ENCODE peak calls at places on chromosomes 2 and 18, in eight cellular contexts. One of them, this sample, is unnamed.

GRCh38 chr2:211649331-211649730 is 889.3 kb downstream of the ERBB4 start:
- DNase-seq in lung: no peak
- DNase-seq in endodermal cell: no peak
- DNase-seq in tibial artery: no peak
- DNase-seq in hepatocyte: no peak
- DNase-seq in astrocyte of the spinal cord: no peak
- DNase-seq in A549: no peak
- DNase-seq in testis: no peak
- DNase-seq in this sample: no peak

GRCh38 chr2:69381337-69381737 is 5.7 kb downstream of the GFPT1 start:
- DNase-seq in lung: no peak
- DNase-seq in endodermal cell: no peak
- DNase-seq in tibial artery: no peak
- DNase-seq in hepatocyte: no peak
- DNase-seq in astrocyte of the spinal cord: no peak
- DNase-seq in A549: no peak
- DNase-seq in testis: no peak
- DNase-seq in this sample: no peak

GRCh38 chr2:128381001-128381938 is 62.6 kb upstream of the HS6ST1 start:
- DNase-seq in lung: no peak
- DNase-seq in endodermal cell: peak
- DNase-seq in tibial artery: peak
- DNase-seq in hepatocyte: no peak
- DNase-seq in astrocyte of the spinal cord: no peak
- DNase-seq in A549: no peak
- DNase-seq in testis: peak
- DNase-seq in this sample: no peak

GRCh38 chr2:129923265-129924141 is 56.0 kb upstream of the RAB6C start:
- DNase-seq in lung: no peak
- DNase-seq in endodermal cell: peak
- DNase-seq in tibial artery: no peak
- DNase-seq in hepatocyte: peak
- DNase-seq in astrocyte of the spinal cord: peak
- DNase-seq in A549: no peak
- DNase-seq in testis: peak
- DNase-seq in this sample: no peak

GRCh38 chr18:54957295-54957694 is 2.0 kb downstream of the CCDC68 start:
- DNase-seq in lung: no peak
- DNase-seq in endodermal cell: no peak
- DNase-seq in tibial artery: no peak
- DNase-seq in hepatocyte: no peak
- DNase-seq in astrocyte of the spinal cord: peak
- DNase-seq in A549: no peak
- DNase-seq in testis: peak
- DNase-seq in this sample: no peak

GRCh38 chr2:86044045-86044444 is 61.6 kb downstream of the POLR1A start:
- DNase-seq in lung: no peak
- DNase-seq in endodermal cell: peak
- DNase-seq in tibial artery: no peak
- DNase-seq in hepatocyte: no peak
- DNase-seq in astrocyte of the spinal cord: no peak
- DNase-seq in A549: no peak
- DNase-seq in testis: no peak
- DNase-seq in this sample: no peak

GRCh38 chr2:127649684-127650040 is 3.7 kb downstream of the GPR17 start:
- DNase-seq in lung: peak
- DNase-seq in endodermal cell: peak
- DNase-seq in tibial artery: peak
- DNase-seq in hepatocyte: peak
- DNase-seq in astrocyte of the spinal cord: peak
- DNase-seq in A549: peak
- DNase-seq in testis: peak
- DNase-seq in this sample: peak

GRCh38 chr18:28995319-28995718 is 818.4 kb upstream of the CDH2 start:
- DNase-seq in lung: no peak
- DNase-seq in endodermal cell: no peak
- DNase-seq in tibial artery: no peak
- DNase-seq in hepatocyte: no peak
- DNase-seq in astrocyte of the spinal cord: no peak
- DNase-seq in A549: no peak
- DNase-seq in testis: no peak
- DNase-seq in this sample: no peak

GRCh38 chr2:136375017-136375901 is 257.3 kb upstream of the CXCR4 start:
- DNase-seq in lung: no peak
- DNase-seq in endodermal cell: peak
- DNase-seq in tibial artery: no peak
- DNase-seq in hepatocyte: no peak
- DNase-seq in astrocyte of the spinal cord: no peak
- DNase-seq in A549: no peak
- DNase-seq in testis: no peak
- DNase-seq in this sample: no peak

GRCh38 chr18:11859282-11859797 is 8.1 kb downstream of the CHMP1B start:
- DNase-seq in lung: no peak
- DNase-seq in endodermal cell: peak
- DNase-seq in tibial artery: no peak
- DNase-seq in hepatocyte: no peak
- DNase-seq in astrocyte of the spinal cord: no peak
- DNase-seq in A549: no peak
- DNase-seq in testis: no peak
- DNase-seq in this sample: no peak

GRCh38 chr2:131014141-131014540 is 79.1 kb downstream of the FAM168B start:
- DNase-seq in lung: no peak
- DNase-seq in endodermal cell: no peak
- DNase-seq in tibial artery: no peak
- DNase-seq in hepatocyte: no peak
- DNase-seq in astrocyte of the spinal cord: no peak
- DNase-seq in A549: no peak
- DNase-seq in testis: no peak
- DNase-seq in this sample: no peak

GRCh38 chr2:196783431-196784094 is 15.9 kb downstream of the GTF3C3 start:
- DNase-seq in lung: no peak
- DNase-seq in endodermal cell: peak
- DNase-seq in tibial artery: no peak
- DNase-seq in hepatocyte: no peak
- DNase-seq in astrocyte of the spinal cord: peak
- DNase-seq in A549: no peak
- DNase-seq in testis: no peak
- DNase-seq in this sample: peak

GRCh38 chr2:2057125-2057721 is 273.9 kb downstream of the MYT1L start:
- DNase-seq in lung: peak
- DNase-seq in endodermal cell: peak
- DNase-seq in tibial artery: peak
- DNase-seq in hepatocyte: peak
- DNase-seq in astrocyte of the spinal cord: peak
- DNase-seq in A549: no peak
- DNase-seq in testis: peak
- DNase-seq in this sample: no peak

GRCh38 chr2:165067958-165068612 is 112.8 kb upstream of the SLC38A11 start:
- DNase-seq in lung: peak
- DNase-seq in endodermal cell: peak
- DNase-seq in tibial artery: no peak
- DNase-seq in hepatocyte: peak
- DNase-seq in astrocyte of the spinal cord: peak
- DNase-seq in A549: peak
- DNase-seq in testis: peak
- DNase-seq in this sample: peak

GRCh38 chr2:169034256-169034655 is 3.1 kb upstream of the ABCB11 start:
- DNase-seq in lung: no peak
- DNase-seq in endodermal cell: no peak
- DNase-seq in tibial artery: no peak
- DNase-seq in hepatocyte: peak
- DNase-seq in astrocyte of the spinal cord: peak
- DNase-seq in A549: no peak
- DNase-seq in testis: no peak
- DNase-seq in this sample: no peak

GRCh38 chr2:212520340-212520739 is 18.3 kb downstream of the ERBB4 start:
- DNase-seq in lung: no peak
- DNase-seq in endodermal cell: no peak
- DNase-seq in tibial artery: no peak
- DNase-seq in hepatocyte: no peak
- DNase-seq in astrocyte of the spinal cord: no peak
- DNase-seq in A549: no peak
- DNase-seq in testis: no peak
- DNase-seq in this sample: no peak

GRCh38 chr2:84954329-84954728 is 16.6 kb upstream of the KCMF1 start:
- DNase-seq in lung: no peak
- DNase-seq in endodermal cell: no peak
- DNase-seq in tibial artery: no peak
- DNase-seq in hepatocyte: no peak
- DNase-seq in astrocyte of the spinal cord: no peak
- DNase-seq in A549: no peak
- DNase-seq in testis: no peak
- DNase-seq in this sample: no peak

GRCh38 chr2:10305254-10305635 is 2.5 kb downstream of the HPCAL1 start:
- DNase-seq in lung: no peak
- DNase-seq in endodermal cell: no peak
- DNase-seq in tibial artery: no peak
- DNase-seq in hepatocyte: no peak
- DNase-seq in astrocyte of the spinal cord: peak
- DNase-seq in A549: no peak
- DNase-seq in testis: no peak
- DNase-seq in this sample: no peak

GRCh38 chr2:80519121-80519643 is 214.6 kb upstream of the LRRTM1 start:
- DNase-seq in lung: no peak
- DNase-seq in endodermal cell: no peak
- DNase-seq in tibial artery: no peak
- DNase-seq in hepatocyte: no peak
- DNase-seq in astrocyte of the spinal cord: no peak
- DNase-seq in A549: no peak
- DNase-seq in testis: no peak
- DNase-seq in this sample: no peak

GRCh38 chr2:11305958-11306357 is 38.5 kb downstream of the ROCK2 start:
- DNase-seq in lung: no peak
- DNase-seq in endodermal cell: no peak
- DNase-seq in tibial artery: no peak
- DNase-seq in hepatocyte: peak
- DNase-seq in astrocyte of the spinal cord: peak
- DNase-seq in A549: no peak
- DNase-seq in testis: no peak
- DNase-seq in this sample: no peak

GRCh38 chr2:132438650-132439030 is 22.0 kb downstream of the GPR39 start:
- DNase-seq in lung: no peak
- DNase-seq in endodermal cell: peak
- DNase-seq in tibial artery: no peak
- DNase-seq in hepatocyte: no peak
- DNase-seq in astrocyte of the spinal cord: peak
- DNase-seq in A549: peak
- DNase-seq in testis: no peak
- DNase-seq in this sample: no peak

DNA sequence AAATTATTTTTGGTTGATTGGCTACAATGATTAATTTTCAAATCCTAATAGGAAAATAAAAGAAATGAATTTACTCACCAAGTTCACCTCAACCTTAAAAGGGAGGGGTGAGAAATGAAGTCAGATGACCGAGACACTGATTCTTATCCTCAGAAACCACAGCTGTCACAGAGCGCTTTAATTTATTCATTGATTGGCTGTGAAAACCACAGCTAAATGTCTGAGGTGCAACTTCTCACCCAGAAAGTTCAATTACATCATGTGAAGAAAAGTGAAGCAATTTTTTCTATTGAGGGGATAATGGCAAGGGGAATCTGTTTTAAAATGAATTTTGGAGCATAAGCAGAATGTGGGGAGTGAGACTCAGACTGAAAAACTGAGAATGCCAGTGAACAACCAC is 128.4 kb downstream of the RNF152 start:
- DNase-seq in lung: no peak
- DNase-seq in endodermal cell: no peak
- DNase-seq in tibial artery: no peak
- DNase-seq in hepatocyte: no peak
- DNase-seq in astrocyte of the spinal cord: no peak
- DNase-seq in A549: no peak
- DNase-seq in testis: no peak
- DNase-seq in this sample: no peak
- H3K4me3 ChIP-seq in lung: no peak
- H3K4me3 ChIP-seq in endodermal cell: no peak
- H3K4me3 ChIP-seq in tibial artery: no peak
- H3K4me3 ChIP-seq in hepatocyte: no peak
- H3K4me3 ChIP-seq in astrocyte of the spinal cord: no peak
- H3K4me3 ChIP-seq in A549: no peak
- H3K4me3 ChIP-seq in testis: no peak
- H3K4me3 ChIP-seq in this sample: no peak

GRCh38 chr2:23617167-23617787 is 232.3 kb downstream of the KLHL29 start:
- DNase-seq in lung: peak
- DNase-seq in endodermal cell: no peak
- DNase-seq in tibial artery: peak
- DNase-seq in hepatocyte: peak
- DNase-seq in astrocyte of the spinal cord: peak
- DNase-seq in A549: no peak
- DNase-seq in testis: peak
- DNase-seq in this sample: peak
- TF ChIP-seq CTCF in lung: peak
- TF ChIP-seq CTCF in endodermal cell: no peak
- TF ChIP-seq CTCF in tibial artery: peak
- TF ChIP-seq CTCF in hepatocyte: peak
- TF ChIP-seq CTCF in astrocyte of the spinal cord: peak
- TF ChIP-seq CTCF in A549: no peak
- TF ChIP-seq CTCF in testis: peak
- TF ChIP-seq CTCF in this sample: peak

DNA sequence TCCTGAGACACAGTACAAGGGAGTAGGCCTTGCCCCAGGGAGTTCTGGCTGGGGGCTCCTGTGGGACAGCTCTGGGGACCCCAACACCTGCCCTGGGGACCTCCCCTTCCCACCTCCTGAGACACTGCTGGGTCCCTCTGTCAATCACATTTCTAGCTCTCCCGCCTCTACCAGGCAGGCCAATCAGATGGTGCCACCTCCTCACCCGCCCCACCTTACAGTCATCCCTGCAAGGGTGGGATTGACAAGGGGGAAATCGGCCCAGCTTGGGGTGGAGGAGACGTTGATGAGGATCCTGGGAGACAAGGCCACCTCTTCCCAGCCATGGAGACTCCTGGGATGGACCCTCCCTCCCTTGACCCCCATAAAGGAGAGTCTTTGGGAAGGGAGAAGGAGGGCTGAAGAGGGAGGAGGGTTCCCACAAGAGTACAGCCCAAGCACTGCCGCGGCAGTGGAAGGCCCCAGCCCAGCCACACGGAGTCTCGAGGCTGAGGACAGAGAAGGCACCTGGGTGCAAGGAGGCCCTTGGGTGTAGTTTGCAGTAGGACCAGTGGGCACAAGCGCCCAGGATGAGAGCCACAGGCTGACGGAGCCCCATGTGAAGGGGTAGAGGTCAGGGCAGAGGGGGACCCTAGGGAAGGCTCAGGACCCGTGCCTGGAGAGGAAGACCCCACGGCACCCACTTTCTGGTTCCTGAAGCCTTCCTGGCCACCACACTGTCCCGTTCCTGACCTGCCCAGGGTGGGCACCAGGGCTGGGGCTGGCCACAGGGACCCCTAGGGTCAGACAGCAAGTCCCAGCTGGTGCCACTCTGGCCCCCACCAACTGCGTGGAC is 109.9 kb upstream of the OTOS start:
- DNase-seq in lung: peak
- DNase-seq in endodermal cell: peak
- DNase-seq in tibial artery: no peak
- DNase-seq in hepatocyte: no peak
- DNase-seq in astrocyte of the spinal cord: no peak
- DNase-seq in A549: no peak
- DNase-seq in testis: no peak
- DNase-seq in this sample: no peak
- H3K4me3 ChIP-seq in lung: no peak
- H3K4me3 ChIP-seq in endodermal cell: no peak
- H3K4me3 ChIP-seq in tibial artery: no peak
- H3K4me3 ChIP-seq in hepatocyte: no peak
- H3K4me3 ChIP-seq in astrocyte of the spinal cord: no peak
- H3K4me3 ChIP-seq in A549: peak
- H3K4me3 ChIP-seq in testis: no peak
- H3K4me3 ChIP-seq in this sample: no peak

GRCh38 chr2:236512902-236513433 is 56.7 kb upstream of the ACKR3 start:
- DNase-seq in lung: peak
- DNase-seq in endodermal cell: peak
- DNase-seq in tibial artery: peak
- DNase-seq in hepatocyte: peak
- DNase-seq in astrocyte of the spinal cord: peak
- DNase-seq in A549: peak
- DNase-seq in testis: peak
- DNase-seq in this sample: peak
- TF ChIP-seq CTCF in lung: peak
- TF ChIP-seq CTCF in endodermal cell: peak
- TF ChIP-seq CTCF in tibial artery: peak
- TF ChIP-seq CTCF in hepatocyte: peak
- TF ChIP-seq CTCF in astrocyte of the spinal cord: peak
- TF ChIP-seq CTCF in A549: peak
- TF ChIP-seq CTCF in testis: peak
- TF ChIP-seq CTCF in this sample: peak